ENCODE peak calls at places on chromosomes 2 and 18, in nine cellular contexts. L is NB4, C is GM23338, W is Panc1, B is cardiac muscle cell, Y is IMR-90, G is fibroblast of lung, J is cardiac fibroblast, U is tibial artery. S is an unnamed sample.

GRCh38 chr2:128568106-128568505 is 249.4 kb upstream of the HS6ST1 start:
- DNase-seq in B (peak), U (no peak), C (peak), J (no peak), W (no peak), Y (no peak), G (no peak), L (no peak), S (no peak)

GRCh38 chr2:69683170-69683971 is 39.8 kb upstream of the AAK1 start:
- DNase-seq in L (peak), G (peak), J (peak), Y (peak), W (no peak), U (no peak), B (no peak), C (no peak), S (no peak)

GRCh38 chr2:137865954-137866540 is 98.2 kb upstream of the HNMT start:
- DNase-seq in G (peak), C (peak), J (peak), L (peak), B (peak), W (peak), Y (peak), U (no peak), S (peak)

GRCh38 chr18:60485207-60485606 is 112.6 kb upstream of the MC4R start:
- DNase-seq in B (no peak), L (no peak), J (no peak), C (no peak), G (peak), Y (peak), U (no peak), W (no peak), S (no peak)

GRCh38 chr2:36545871-36546416 is 52.0 kb downstream of the FEZ2 start:
- DNase-seq in B (no peak), L (no peak), Y (no peak), G (no peak), C (no peak), J (no peak), U (no peak), W (no peak), S (no peak)

GRCh38 chr2:192162392-192163042 is 32.2 kb downstream of the TMEFF2 start:
- DNase-seq in J (peak), G (peak), W (peak), B (peak), Y (peak), L (peak), U (peak), C (peak), S (peak)

GRCh38 chr2:203328735-203329549 is 748 bp downstream of the ABI2 start:
- DNase-seq in Y (peak), C (peak), J (peak), B (peak), U (no peak), W (no peak), G (peak), L (peak), S (no peak)

GRCh38 chr2:54540194-54540593 is 84.1 kb downstream of the SPTBN1 start:
- DNase-seq in B (no peak), C (no peak), U (no peak), W (no peak), Y (peak), G (no peak), J (no peak), L (no peak), S (no peak)

GRCh38 chr2:217289153-217289908 is 429.5 kb upstream of the TNP1 start:
- DNase-seq in Y (peak), J (peak), L (no peak), C (peak), W (no peak), U (no peak), G (no peak), B (peak), S (no peak)

GRCh38 chr2:168348076-168348475 is 100.7 kb upstream of the STK39 start:
- DNase-seq in W (no peak), G (peak), C (peak), L (peak), Y (peak), B (peak), U (no peak), J (peak), S (peak)

GRCh38 chr18:53799134-53799533 is 425.3 kb downstream of the MBD2 start:
- DNase-seq in G (peak), B (no peak), C (no peak), Y (no peak), J (peak), L (no peak), W (no peak), U (no peak), S (no peak)

GRCh38 chr2:85867121-85867520 is 21.7 kb downstream of the ST3GAL5 start:
- DNase-seq in C (no peak), W (no peak), U (no peak), J (no peak), L (no peak), G (no peak), Y (no peak), B (no peak), S (no peak)

GRCh38 chr2:133733856-133734255 is 165.6 kb upstream of the NCKAP5 start:
- DNase-seq in J (peak), G (peak), L (no peak), W (no peak), Y (peak), C (no peak), U (no peak), B (no peak), S (no peak)

GRCh38 chr2:231015462-231015861 is 19.5 kb downstream of the SPATA3 start:
- DNase-seq in J (no peak), C (no peak), B (no peak), L (no peak), Y (no peak), U (no peak), W (no peak), G (no peak), S (no peak)

GRCh38 chr2:239302808-239303557 is 97.8 kb downstream of the HDAC4 start:
- DNase-seq in C (no peak), L (no peak), B (no peak), J (no peak), Y (no peak), U (no peak), W (no peak), G (no peak), S (no peak)

DNA sequence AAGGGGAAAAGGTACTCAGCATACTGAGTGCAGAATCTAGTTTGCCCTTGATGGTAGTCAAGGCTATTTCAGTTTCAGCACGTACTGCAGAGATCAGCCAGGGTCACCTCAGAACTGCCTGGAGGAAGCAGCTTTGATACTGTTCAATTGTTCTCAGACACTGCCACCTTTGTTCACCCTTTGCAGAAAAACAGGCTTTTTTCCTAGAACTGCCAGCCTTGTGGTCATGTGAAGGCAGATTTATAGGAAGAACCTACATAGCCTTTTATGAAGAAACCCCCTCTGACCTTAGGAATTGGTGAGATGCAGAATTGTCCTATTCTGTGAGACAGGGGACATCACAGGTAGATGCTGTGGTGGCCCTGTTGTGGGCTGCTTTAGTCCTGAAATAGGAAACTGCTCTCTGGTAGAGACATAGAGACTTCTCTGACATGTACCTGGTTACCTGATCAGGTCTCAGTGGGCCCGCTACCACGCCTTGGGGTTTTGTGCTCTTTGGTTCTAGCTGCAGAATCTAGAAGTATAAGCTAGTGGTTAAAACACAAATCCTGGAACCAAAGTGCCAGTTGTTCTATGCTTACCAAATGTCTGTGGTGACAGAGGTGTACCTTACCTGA is 206.6 kb downstream of the AGPS start:
- DNase-seq in Y (no peak), L (no peak), U (no peak), C (no peak), J (no peak), W (no peak), G (no peak), B (no peak), S (no peak)
- H3K4me3 ChIP-seq in Y (no peak), L (no peak), U (no peak), C (no peak), J (no peak), W (no peak), G (no peak), B (no peak), S (no peak)

GRCh38 chr18:74230922-74231714 is 60.6 kb downstream of the CYB5A start:
- DNase-seq in C (no peak), U (no peak), Y (no peak), L (no peak), W (no peak), G (no peak), B (no peak), J (no peak), S (no peak)

GRCh38 chr18:74229891-74230290 is 61.9 kb downstream of the CYB5A start:
- DNase-seq in G (no peak), C (no peak), U (no peak), J (no peak), B (no peak), Y (no peak), L (no peak), W (no peak), S (no peak)

GRCh38 chr18:74234326-74235171 is 57.2 kb downstream of the CYB5A start:
- DNase-seq in J (peak), Y (peak), G (peak), C (no peak), B (peak), L (peak), W (no peak), U (peak), S (no peak)

GRCh38 chr18:74229005-74229404 is 62.8 kb downstream of the CYB5A start:
- DNase-seq in Y (no peak), J (no peak), B (no peak), G (no peak), U (no peak), W (no peak), C (no peak), L (no peak), S (no peak)

GRCh38 chr18:74233933-74234325 is 57.8 kb downstream of the CYB5A start:
- DNase-seq in C (no peak), W (no peak), J (no peak), Y (no peak), G (no peak), U (no peak), L (no peak), B (no peak), S (no peak)
- H3K4me3 ChIP-seq in C (no peak), W (no peak), J (no peak), Y (no peak), G (no peak), U (no peak), L (no peak), B (no peak), S (no peak)

GRCh38 chr2:95526360-95527341 is 42.1 kb upstream of the TRIM43B start:
- DNase-seq in U (peak), W (no peak), C (peak), B (no peak), L (no peak), G (peak), J (peak), Y (peak), S (peak)
- H3K4me3 ChIP-seq in U (peak), W (peak), C (peak), B (no peak), L (no peak), G (peak), J (peak), Y (peak), S (peak)

GRCh38 chr2:27716301-27717069 is 52.8 kb downstream of the SLC4A1AP start:
- DNase-seq in L (peak), U (no peak), W (no peak), G (no peak), B (peak), Y (no peak), C (peak), J (no peak), S (no peak)
- H3K4me3 ChIP-seq in L (no peak), U (no peak), W (no peak), G (no peak), B (peak), Y (no peak), C (peak), J (no peak), S (no peak)

GRCh38 chr2:23498941-23499340 is 114.0 kb downstream of the KLHL29 start:
- DNase-seq in J (peak), G (peak), L (no peak), W (no peak), U (no peak), Y (peak), B (no peak), C (no peak), S (no peak)

GRCh38 chr2:23495661-23496114 is 110.7 kb downstream of the KLHL29 start:
- DNase-seq in C (no peak), J (no peak), W (no peak), B (no peak), G (no peak), U (no peak), Y (no peak), L (no peak), S (no peak)

GRCh38 chr2:23497536-23497935 is 112.6 kb downstream of the KLHL29 start:
- DNase-seq in L (no peak), C (no peak), G (no peak), B (no peak), J (no peak), W (no peak), U (no peak), Y (no peak), S (no peak)

GRCh38 chr2:23497063-23497462 is 112.1 kb downstream of the KLHL29 start:
- DNase-seq in B (no peak), C (peak), U (peak), L (peak), G (peak), Y (peak), W (no peak), J (peak), S (peak)

GRCh38 chr2:23496456-23496855 is 111.5 kb downstream of the KLHL29 start:
- DNase-seq in W (no peak), Y (no peak), L (no peak), G (no peak), C (no peak), B (no peak), J (no peak), U (no peak), S (no peak)
- H3K4me3 ChIP-seq in W (no peak), Y (no peak), L (no peak), G (no peak), C (no peak), B (no peak), J (no peak), U (no peak), S (no peak)